ENCODE peak calls at places on chromosomes 11 and 22, in eight cellular contexts. W is mammary epithelial cell, V is neural progenitor cell, L is fibroblast of lung, A is PC-9, B is H1, H is GM23248, X is GM23338. N is an unnamed sample.

GRCh38 chr11:115244758-115245157 is 259.5 kb downstream of the CADM1 start:
- DNase-seq in L (peak), W (no peak), A (no peak), V (no peak), B (no peak), H (no peak), X (no peak), N (no peak)

GRCh38 chr22:46791201-46791731 is 28.8 kb downstream of the TBC1D22A start:
- DNase-seq in H (peak), A (no peak), B (no peak), V (no peak), W (no peak), L (peak), X (no peak), N (no peak)

GRCh38 chr22:23242473-23243001 is 62.2 kb downstream of the BCR start:
- DNase-seq in H (no peak), B (peak), L (peak), A (no peak), V (peak), X (peak), W (no peak), N (peak)

GRCh38 chr11:129815596-129816461 is at the start of gene TMEM45B:
- DNase-seq in L (no peak), W (no peak), V (peak), B (no peak), H (no peak), X (peak), A (peak), N (no peak)

GRCh38 chr11:84719935-84720577 is 907.1 kb downstream of the DLG2 start:
- DNase-seq in X (peak), A (no peak), H (peak), W (no peak), V (peak), L (no peak), B (no peak), N (peak)

GRCh38 chr11:122020902-122021301 is 95.1 kb downstream of the BLID start:
- DNase-seq in X (peak), L (no peak), B (no peak), H (peak), A (no peak), W (no peak), V (no peak), N (peak)

GRCh38 chr11:110463153-110463552 is 33.4 kb downstream of the FDX1 start:
- DNase-seq in B (peak), L (peak), W (no peak), A (no peak), X (peak), H (peak), V (peak), N (peak)

GRCh38 chr11:134289167-134289566 is 13.0 kb downstream of the GLB1L3 start:
- DNase-seq in W (no peak), H (no peak), A (no peak), X (no peak), V (no peak), L (no peak), B (no peak), N (no peak)

GRCh38 chr22:40443675-40444482 is 73.5 kb downstream of the SGSM3 start:
- DNase-seq in V (no peak), B (no peak), X (peak), W (no peak), L (no peak), H (peak), A (no peak), N (no peak)

GRCh38 chr11:35006389-35007128 is 90.1 kb downstream of the PDHX start:
- DNase-seq in W (no peak), H (no peak), V (no peak), X (no peak), B (no peak), L (peak), A (no peak), N (no peak)

GRCh38 chr11:113341388-113342165 is 27.2 kb downstream of the TTC12 start:
- DNase-seq in B (no peak), X (no peak), L (no peak), W (no peak), V (no peak), A (no peak), H (no peak), N (no peak)

GRCh38 chr11:62433553-62434301 is 14.9 kb downstream of the SCGB1A1 start:
- DNase-seq in A (no peak), X (no peak), H (no peak), L (no peak), B (no peak), V (no peak), W (no peak), N (no peak)

GRCh38 chr11:65019824-65020223 is 5.9 kb downstream of the ARL2 start:
- DNase-seq in B (no peak), W (no peak), X (no peak), V (no peak), H (no peak), A (no peak), L (no peak), N (no peak)

GRCh38 chr11:107550304-107550703 is 15.2 kb downstream of the ALKBH8 start:
- DNase-seq in A (no peak), V (no peak), B (no peak), W (no peak), H (no peak), X (no peak), L (no peak), N (no peak)

GRCh38 chr11:129234978-129235377 is 42.9 kb upstream of the ARHGAP32 start:
- DNase-seq in V (no peak), W (no peak), X (no peak), L (no peak), H (no peak), A (no peak), B (no peak), N (no peak)

GRCh38 chr22:47225931-47226633 is 463.6 kb downstream of the TBC1D22A start:
- DNase-seq in V (no peak), L (no peak), H (no peak), X (no peak), A (no peak), B (no peak), W (no peak), N (no peak)

GRCh38 chr22:45429424-45429823 is 15.9 kb downstream of the RIBC2 start:
- DNase-seq in X (no peak), L (no peak), H (no peak), B (no peak), A (no peak), W (no peak), V (no peak), N (no peak)

GRCh38 chr22:31313366-31314147 is 21.3 kb upstream of the PIK3IP1 start:
- DNase-seq in A (peak), V (peak), B (peak), L (peak), H (peak), W (peak), X (peak), N (peak)

GRCh38 chr11:35747638-35748037 is 85.1 kb downstream of the TRIM44 start:
- DNase-seq in A (no peak), B (no peak), W (no peak), L (no peak), H (no peak), X (peak), V (peak), N (no peak)

GRCh38 chr11:31812392-31813241 is 1.5 kb upstream of the PAX6 start:
- DNase-seq in B (no peak), H (peak), L (peak), X (peak), V (peak), A (no peak), W (no peak), N (no peak)
- TF ChIP-seq EZH2 in B (peak), H (no peak), L (peak), X (peak), V (peak), A (no peak), W (peak), N (peak)

GRCh38 chr22:33057363-33057995 is 702 bp downstream of the SYN3 start:
- DNase-seq in V (peak), A (no peak), L (no peak), W (no peak), H (no peak), X (no peak), B (no peak), N (no peak)
- TF ChIP-seq EZH2 in V (no peak), A (no peak), L (no peak), W (peak), H (no peak), X (no peak), B (no peak), N (no peak)

GRCh38 chr22:28627791-28628190 is 51.8 kb downstream of the TTC28 start:
- DNase-seq in A (no peak), B (no peak), V (no peak), W (no peak), X (no peak), L (no peak), H (no peak), N (no peak)

GRCh38 chr22:28629420-28630184 is 50.0 kb downstream of the TTC28 start:
- DNase-seq in L (no peak), B (no peak), X (peak), H (peak), A (no peak), W (no peak), V (peak), N (peak)

GRCh38 chr22:28628766-28629165 is 50.9 kb downstream of the TTC28 start:
- DNase-seq in L (no peak), A (no peak), X (no peak), H (no peak), W (no peak), V (no peak), B (no peak), N (no peak)

DNA sequence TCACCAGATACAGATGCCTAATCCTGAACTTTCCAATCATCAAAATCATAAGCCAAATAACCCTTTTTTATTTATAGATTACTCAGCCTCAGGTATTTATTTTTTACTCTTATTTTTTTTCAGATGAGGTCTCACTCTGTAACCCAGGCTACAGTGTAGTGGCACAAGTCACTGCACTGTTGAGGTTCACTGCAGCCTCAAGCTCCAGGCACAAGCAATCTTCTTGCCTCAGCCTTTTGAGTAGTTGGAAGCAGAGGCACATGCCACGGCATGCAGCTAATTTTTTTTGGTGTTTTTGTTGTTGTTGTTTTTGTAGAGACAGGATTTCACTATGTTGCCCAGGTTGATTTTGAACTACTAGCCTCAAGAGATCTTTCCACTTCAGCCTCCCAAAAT is 49.5 kb downstream of the TTC28 start:
- DNase-seq in L (no peak), H (no peak), V (no peak), B (no peak), W (no peak), X (no peak), A (no peak), N (no peak)
- TF ChIP-seq EZH2 in L (no peak), H (no peak), V (no peak), B (no peak), W (no peak), X (no peak), A (no peak), N (no peak)

GRCh38 chr11:33915521-33915920 is 23.6 kb upstream of the LMO2 start:
- DNase-seq in L (no peak), W (no peak), H (no peak), A (no peak), V (no peak), B (no peak), X (no peak), N (no peak)

GRCh38 chr11:33919645-33920044 is 27.8 kb upstream of the LMO2 start:
- DNase-seq in B (no peak), H (no peak), X (no peak), W (no peak), L (no peak), V (no peak), A (no peak), N (no peak)

GRCh38 chr11:33916736-33917135 is 24.9 kb upstream of the LMO2 start:
- DNase-seq in L (no peak), H (no peak), W (no peak), A (no peak), X (no peak), V (no peak), B (no peak), N (no peak)

DNA sequence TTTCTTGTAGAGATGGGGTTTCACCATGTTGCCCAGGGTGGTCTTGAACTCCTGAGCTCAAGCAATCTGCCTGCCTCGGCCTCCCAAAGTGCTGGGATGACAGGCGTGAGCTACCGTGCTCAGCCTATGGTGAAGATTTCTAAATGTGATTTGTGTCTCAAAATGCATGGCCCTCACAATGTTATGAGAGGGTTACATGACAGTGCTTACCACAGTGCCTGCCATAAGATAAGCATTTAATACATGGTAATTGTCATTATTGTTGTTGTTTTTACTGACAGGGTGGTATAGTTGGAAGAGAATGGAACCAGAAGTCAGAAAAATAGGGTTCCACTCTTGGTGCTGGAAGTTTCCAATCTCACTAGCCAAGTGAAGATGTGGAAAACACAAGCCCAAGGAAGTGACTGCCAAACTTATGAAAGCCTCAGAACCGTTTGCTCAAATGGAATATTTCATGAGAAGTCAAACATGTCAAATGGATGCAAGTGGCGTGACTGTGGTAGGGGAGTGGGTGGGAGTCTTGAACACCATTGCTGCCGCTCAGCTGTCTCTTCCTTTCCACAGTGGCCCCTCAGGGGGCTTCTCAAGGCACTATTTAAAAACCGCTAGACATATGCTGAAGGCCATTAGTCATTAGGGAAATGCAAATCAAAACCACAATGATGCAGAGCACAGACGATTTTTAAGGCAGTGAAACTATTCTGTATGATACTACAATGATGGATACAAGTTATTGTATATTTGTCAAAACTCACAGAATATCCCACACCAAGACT is 29.1 kb upstream of the LMO2 start:
- DNase-seq in H (peak), V (no peak), B (no peak), X (no peak), L (peak), W (no peak), A (no peak), N (peak)
- TF ChIP-seq EZH2 in H (no peak), V (no peak), B (no peak), X (no peak), L (no peak), W (no peak), A (no peak), N (no peak)

DNA sequence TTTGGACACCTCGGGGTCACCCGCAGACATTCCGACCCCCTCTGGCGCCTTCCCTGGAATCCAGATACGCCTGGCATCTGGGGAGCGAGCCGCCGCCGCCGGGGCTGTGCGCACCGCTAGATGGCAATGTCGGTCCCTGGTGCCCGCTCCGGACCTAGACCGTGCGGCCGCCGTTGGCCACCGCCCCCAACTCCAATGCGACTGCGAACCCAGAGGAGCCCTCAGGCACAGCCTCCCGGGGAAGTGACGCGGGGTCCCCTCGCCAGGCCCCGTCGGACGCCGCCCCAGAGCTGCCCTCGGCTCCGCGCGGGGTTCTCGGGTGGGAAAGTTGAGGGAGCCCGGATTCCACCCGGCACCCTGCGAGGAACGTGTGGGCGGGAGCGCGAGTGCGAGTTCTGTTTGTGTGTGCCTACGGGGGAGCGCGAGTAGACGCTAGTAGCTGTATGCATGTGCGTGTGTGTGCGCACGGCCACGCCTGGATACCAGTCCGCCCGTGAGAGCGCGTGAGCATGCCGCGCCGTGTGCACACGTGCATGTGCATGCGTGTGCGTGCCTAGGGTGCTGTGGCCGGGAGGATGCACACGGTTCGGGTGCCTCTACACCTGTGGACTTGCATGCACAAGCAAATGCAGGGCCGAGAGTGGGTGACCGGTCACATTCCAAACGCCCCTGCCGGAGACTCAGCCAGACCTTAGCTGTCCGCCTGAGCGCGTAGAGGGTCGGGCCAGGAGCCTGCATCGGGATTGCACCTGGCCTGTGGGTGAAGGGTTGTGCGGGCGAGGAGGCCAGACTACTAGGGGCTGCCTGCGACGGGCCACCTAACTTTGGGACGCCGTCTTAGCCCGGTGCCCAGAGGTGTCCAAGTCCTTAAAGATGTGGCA is 1.9 kb downstream of the CHRM4 start:
- DNase-seq in X (peak), H (peak), V (peak), B (no peak), L (peak), W (peak), A (peak), N (peak)
- TF ChIP-seq EZH2 in X (peak), H (no peak), V (peak), B (no peak), L (peak), W (peak), A (peak), N (peak)

GRCh38 chr11:69774354-69775162 is 583 bp downstream of the FGF4 start:
- DNase-seq in X (peak), H (no peak), A (no peak), L (no peak), W (no peak), V (peak), B (no peak), N (no peak)
- TF ChIP-seq EZH2 in X (peak), H (no peak), A (no peak), L (peak), W (no peak), V (peak), B (peak), N (peak)

DNA sequence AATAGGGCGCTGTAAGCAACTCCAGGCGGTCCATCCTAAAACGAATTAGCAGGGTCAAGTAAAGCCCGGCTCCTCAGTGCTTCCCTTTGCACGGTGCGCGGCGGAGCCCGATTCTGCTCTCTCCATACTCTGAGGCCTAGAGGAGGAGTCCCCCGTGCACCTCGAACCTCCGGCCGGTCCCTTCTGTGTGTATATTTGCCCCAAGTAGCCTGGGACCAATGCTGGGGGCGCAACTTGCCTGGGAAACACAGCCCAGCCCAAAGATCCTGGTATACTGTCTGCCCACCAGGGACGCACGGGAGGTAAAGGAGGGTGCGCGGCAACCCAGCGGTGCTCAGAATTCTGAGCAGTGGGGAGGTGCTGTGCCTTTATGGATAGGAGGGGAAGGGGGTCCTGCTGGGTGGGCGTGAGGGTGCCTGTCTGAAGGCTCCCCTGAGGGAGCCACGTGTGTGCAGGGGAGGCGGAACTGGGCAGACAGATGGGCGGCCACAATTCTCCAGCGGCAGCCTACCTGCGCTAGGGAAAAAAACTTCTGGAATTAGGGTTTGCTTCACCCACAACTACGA is 4.8 kb upstream of the TBX1 start:
- DNase-seq in L (no peak), W (no peak), B (no peak), V (no peak), A (no peak), X (peak), H (no peak), N (no peak)
- TF ChIP-seq EZH2 in L (peak), W (peak), B (peak), V (peak), A (no peak), X (peak), H (peak), N (no peak)

GRCh38 chr11:1748467-1749019 is 1.9 kb downstream of the IFITM10 start:
- DNase-seq in B (no peak), H (peak), X (no peak), L (no peak), V (no peak), A (no peak), W (peak), N (no peak)
- TF ChIP-seq EZH2 in B (peak), H (no peak), X (no peak), L (peak), V (peak), A (no peak), W (no peak), N (peak)

GRCh38 chr22:35641494-35642120 is 6.6 kb upstream of the APOL6 start:
- DNase-seq in L (no peak), W (no peak), B (no peak), A (no peak), X (peak), H (no peak), V (peak), N (no peak)

GRCh38 chr22:35637254-35637653 is 11.0 kb upstream of the APOL6 start:
- DNase-seq in X (no peak), V (peak), A (no peak), H (no peak), B (no peak), L (no peak), W (no peak), N (no peak)

GRCh38 chr22:35634981-35635540 is 13.2 kb upstream of the APOL6 start:
- DNase-seq in A (no peak), V (no peak), W (no peak), B (no peak), H (no peak), L (peak), X (no peak), N (peak)

GRCh38 chr22:35637943-35638342 is 10.3 kb upstream of the APOL6 start:
- DNase-seq in H (peak), X (no peak), B (no peak), L (no peak), A (no peak), V (no peak), W (no peak), N (no peak)

GRCh38 chr22:35638408-35638807 is 9.8 kb upstream of the APOL6 start:
- DNase-seq in W (no peak), B (no peak), L (peak), A (no peak), V (peak), X (no peak), H (peak), N (no peak)
- TF ChIP-seq EZH2 in W (no peak), B (no peak), L (no peak), A (no peak), V (no peak), X (no peak), H (no peak), N (no peak)

N was measured in A673.